ENCODE peak calls at places on chromosomes 12 and 14, in nine cellular contexts. R is effector memory CD4-positive, alpha-beta T cell; T is mesendoderm; J is transverse colon; Q is right lobe of liver; A is lower lobe of right lung; I is cardiac muscle cell; F is hepatocyte; G is GM23248. P is an unnamed sample.

GRCh38 chr12:23113781-23114180 is 488.8 kb downstream of the ETNK1 start:
- DNase-seq in T (peak; percentile 58), F (no peak), J (no peak), I (no peak), Q (no peak), R (no peak), A (no peak), G (no peak), P (no peak)

GRCh38 chr14:39459795-39460478 is 27.7 kb upstream of the FBXO33 start:
- DNase-seq in F (no peak), I (no peak), G (peak; percentile 7), A (no peak), R (no peak), J (no peak), T (peak; percentile 6), Q (no peak), P (no peak)

GRCh38 chr14:104425763-104426691 is 153.5 kb upstream of the C14orf180 start:
- DNase-seq in T (no peak), G (no peak), I (no peak), Q (no peak), J (no peak), A (no peak), R (no peak), F (no peak), P (no peak)

GRCh38 chr12:90338365-90338764 is 616.6 kb downstream of the CCER1 start:
- DNase-seq in A (no peak), R (no peak), I (no peak), J (no peak), T (peak; percentile 73), Q (no peak), G (no peak), F (no peak), P (no peak)

GRCh38 chr12:6074979-6075585 is 49.4 kb downstream of the VWF start:
- DNase-seq in R (no peak), Q (no peak), G (peak; percentile 65), I (peak; percentile 41), F (no peak), A (peak; percentile 69), J (peak; percentile 36), T (no peak), P (peak; percentile 83)

GRCh38 chr12:3725267-3726115 is 27.4 kb downstream of the CRACR2A start:
- DNase-seq in R (no peak), A (no peak), G (peak; percentile 30), J (no peak), I (peak; percentile 32), T (peak; percentile 44), F (no peak), Q (no peak), P (no peak)

GRCh38 chr14:100677925-100678765 is 48.5 kb upstream of the DLK1 start:
- DNase-seq in A (no peak), Q (no peak), T (no peak), F (peak; percentile 88), G (no peak), I (peak; percentile 91), J (peak; percentile 53), R (no peak), P (no peak)

GRCh38 chr14:85273099-85273677 is 256.8 kb upstream of the FLRT2 start:
- DNase-seq in G (peak; percentile 29), Q (no peak), J (no peak), T (no peak), F (no peak), I (peak; percentile 8), A (no peak), R (no peak), P (no peak)

GRCh38 chr14:93959239-93960107 is 16.9 kb downstream of the ASB2 start:
- DNase-seq in A (peak; percentile 67), R (peak; percentile 92), Q (no peak), J (peak; percentile 84), T (peak; percentile 92), G (peak; percentile 95), F (peak; percentile 94), I (peak; percentile 85), P (peak; percentile 94)

GRCh38 chr12:21881950-21882349 is 59.3 kb downstream of the ABCC9 start:
- DNase-seq in Q (peak; percentile 64), F (no peak), A (no peak), R (no peak), J (no peak), T (no peak), I (peak; percentile 1), G (no peak), P (no peak)

GRCh38 chr14:34301107-34301734 is 160.8 kb downstream of the SPTSSA start:
- DNase-seq in J (no peak), T (peak; percentile 66), A (no peak), Q (no peak), F (peak; percentile 68), R (no peak), I (peak; percentile 52), G (peak; percentile 65), P (no peak)

GRCh38 chr12:3200779-3201738 is 123.9 kb downstream of the TSPAN9 start:
- DNase-seq in A (no peak), I (peak; percentile 20), T (no peak), G (no peak), Q (no peak), F (no peak), J (no peak), R (no peak), P (no peak)

GRCh38 chr12:10397311-10397710 is 7.5 kb upstream of the KLRK1 start:
- DNase-seq in R (no peak), I (no peak), Q (no peak), T (no peak), A (no peak), G (no peak), J (no peak), F (no peak), P (no peak)

GRCh38 chr14:39423793-39424192 is 8.4 kb downstream of the FBXO33 start:
- DNase-seq in F (no peak), I (no peak), J (no peak), G (no peak), A (no peak), T (no peak), R (no peak), Q (no peak), P (no peak)

GRCh38 chr14:61140872-61141271 is 140.3 kb downstream of the TMEM30B start:
- DNase-seq in F (no peak), A (no peak), Q (no peak), G (peak; percentile 84), R (no peak), T (no peak), I (peak; percentile 79), J (no peak), P (no peak)

GRCh38 chr12:29634057-29634456 is 136.6 kb upstream of the OVCH1 start:
- DNase-seq in F (no peak), J (no peak), T (peak; percentile 57), G (peak; percentile 52), I (peak; percentile 59), Q (no peak), A (no peak), R (no peak), P (no peak)

GRCh38 chr14:75452900-75453816 is 25.3 kb downstream of the JDP2 start:
- DNase-seq in T (peak; percentile 99), R (no peak), Q (no peak), J (peak; percentile 50), I (peak; percentile 97), A (peak; percentile 71), G (peak; percentile 96), F (peak; percentile 83), P (peak; percentile 83)

GRCh38 chr14:27026097-27026496 is 428.3 kb upstream of the NOVA1 start:
- DNase-seq in Q (no peak), R (no peak), F (no peak), A (no peak), I (no peak), T (no peak), J (no peak), G (no peak), P (no peak)
- H3K27ac ChIP-seq in Q (no peak overlapping the region), R (no peak overlapping the region), F (no peak overlapping the region), A (no peak overlapping the region), I (no peak overlapping the region), T (no peak overlapping the region), J (no peak overlapping the region), G (no peak overlapping the region), P (no peak overlapping the region)

GRCh38 chr14:56143025-56143424 is 24.8 kb downstream of the PELI2 start:
- DNase-seq in Q (no peak), I (no peak), R (no peak), F (no peak), A (no peak), G (no peak), J (no peak), T (no peak), P (no peak)

GRCh38 chr14:56145965-56146364 is 27.8 kb downstream of the PELI2 start:
- DNase-seq in F (no peak), J (no peak), R (no peak), Q (no peak), T (no peak), G (peak; percentile 89), I (peak; percentile 71), A (no peak), P (no peak)

GRCh38 chr14:56145181-56145580 is 27.0 kb downstream of the PELI2 start:
- DNase-seq in Q (no peak), T (no peak), F (no peak), G (no peak), J (no peak), A (no peak), I (peak; percentile 63), R (no peak), P (no peak)

GRCh38 chr14:56147980-56148901 is 30.0 kb downstream of the PELI2 start:
- DNase-seq in G (no peak), T (peak; percentile 24), Q (no peak), R (no peak), I (no peak), A (no peak), F (no peak), J (no peak), P (no peak)

GRCh38 chr14:56144176-56144575 is 26.0 kb downstream of the PELI2 start:
- DNase-seq in F (no peak), J (no peak), I (no peak), T (no peak), A (no peak), G (no peak), R (no peak), Q (no peak), P (no peak)
- H3K4me1 ChIP-seq in F (peaks cover 17% of the 10 kb centered on the region), J (peaks cover 9% of the 10 kb centered on the region), I (no peaks in the 10 kb centered on the region), T (peaks cover 7% of the 10 kb centered on the region), A (peaks cover 11% of the 10 kb centered on the region), G (peaks cover 13% of the 10 kb centered on the region), R (no peaks in the 10 kb centered on the region), Q (no peaks in the 10 kb centered on the region), P (no peaks in the 10 kb centered on the region)

DNA sequence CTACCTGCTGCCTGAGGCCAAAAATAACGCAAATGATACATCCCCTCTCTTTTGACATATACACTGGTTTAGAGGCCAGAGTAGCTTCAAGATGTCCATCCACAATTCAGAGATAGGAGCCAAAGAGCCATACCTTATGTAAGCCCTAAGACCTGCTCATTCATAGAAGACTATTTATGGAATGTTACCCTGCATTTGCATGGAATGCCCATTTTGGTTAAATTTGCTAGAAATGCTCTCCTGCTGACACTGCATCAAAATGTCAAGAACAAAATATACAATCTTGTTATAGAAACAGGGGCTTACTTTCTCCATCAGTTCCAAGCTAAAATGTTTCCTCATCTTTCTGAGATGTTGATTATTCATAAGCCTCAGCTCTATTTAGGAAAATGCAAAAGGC is 183.3 kb upstream of the CDKN3 start:
- DNase-seq in G (no peak), Q (no peak), I (no peak), A (no peak), J (no peak), T (no peak), R (no peak), F (no peak), P (no peak)
- H3K27ac ChIP-seq in G (no peak overlapping the region), Q (no peak overlapping the region), I (no peak overlapping the region), A (no peak overlapping the region), J (no peak overlapping the region), T (no peak overlapping the region), R (no peak overlapping the region), F (no peak overlapping the region), P (no peak overlapping the region)

GRCh38 chr12:19588944-19589343 is 149.7 kb downstream of the AEBP2 start:
- DNase-seq in A (no peak), Q (no peak), J (no peak), I (no peak), R (no peak), G (no peak), F (no peak), T (no peak), P (no peak)

GRCh38 chr12:19584734-19585133 is 145.4 kb downstream of the AEBP2 start:
- DNase-seq in G (no peak), A (no peak), T (no peak), I (no peak), F (no peak), Q (no peak), J (no peak), R (no peak), P (no peak)
- H3K4me1 ChIP-seq in G (no peaks in the 10 kb centered on the region), A (no peaks in the 10 kb centered on the region), T (no peaks in the 10 kb centered on the region), I (no peaks in the 10 kb centered on the region), F (no peaks in the 10 kb centered on the region), Q (no peaks in the 10 kb centered on the region), J (no peaks in the 10 kb centered on the region), R (no peaks in the 10 kb centered on the region), P (no peaks in the 10 kb centered on the region)

P was measured in spleen.